ENCODE peak calls at places on chromosomes 3 and 15, in nine cellular contexts. Z, F, J, G, R, U, K, P and Q are unnamed samples.

GRCh38 chr3:153783106-153783505 is 338.1 kb upstream of the ARHGEF26 start:
- DNase-seq in Z (no peak), F (no peak), J (no peak), G (peak; percentile 15), R (no peak), U (no peak), K (no peak), P (no peak), Q (no peak)

GRCh38 chr3:27914199-27914598 is 192.1 kb upstream of the EOMES start:
- DNase-seq in Z (no peak), F (no peak), J (no peak), G (no peak), R (no peak), U (no peak), K (no peak), P (no peak), Q (no peak)

GRCh38 chr15:30827625-30828303 is 76.0 kb upstream of the FAN1 start:
- DNase-seq in Z (no peak), F (no peak), J (no peak), G (no peak), R (no peak), U (no peak), K (no peak), P (no peak), Q (no peak)

GRCh38 chr3:10941972-10942371 is 50.6 kb upstream of the SLC6A1 start:
- DNase-seq in Z (peak; percentile 60), F (no peak), J (no peak), G (no peak), R (no peak), U (no peak), K (peak; percentile 12), P (no peak), Q (no peak)

GRCh38 chr3:142944346-142944745 is 19.1 kb downstream of the PAQR9 start:
- DNase-seq in Z (no peak), F (no peak), J (no peak), G (no peak), R (no peak), U (no peak), K (no peak), P (no peak), Q (no peak)

GRCh38 chr15:63884953-63885352 is 51.2 kb upstream of the HERC1 start:
- DNase-seq in Z (no peak), F (no peak), J (no peak), G (no peak), R (no peak), U (no peak), K (no peak), P (no peak), Q (no peak)

GRCh38 chr15:48493763-48494225 is 151.7 kb downstream of the FBN1 start:
- DNase-seq in Z (no peak), F (no peak), J (no peak), G (no peak), R (no peak), U (no peak), K (no peak), P (no peak), Q (no peak)

GRCh38 chr3:176759815-176760506 is 437.3 kb downstream of the TBL1XR1 start:
- DNase-seq in Z (no peak), F (no peak), J (no peak), G (no peak), R (no peak), U (no peak), K (no peak), P (no peak), Q (no peak)

GRCh38 chr3:124504332-124505059 is 225.8 kb upstream of the UMPS start:
- DNase-seq in Z (no peak), F (no peak), J (no peak), G (peak; percentile 27), R (no peak), U (peak; percentile 92), K (peak; percentile 91), P (peak; percentile 56), Q (no peak)

GRCh38 chr15:96524676-96525417 is 194.3 kb downstream of the NR2F2 start:
- DNase-seq in Z (no peak), F (no peak), J (no peak), G (no peak), R (no peak), U (no peak), K (no peak), P (no peak), Q (no peak)

GRCh38 chr3:127035672-127036071 is 52.8 kb downstream of the PLXNA1 start:
- DNase-seq in Z (peak; percentile 85), F (no peak), J (peak; percentile 93), G (peak; percentile 42), R (peak; percentile 91), U (peak; percentile 86), K (peak; percentile 94), P (peak; percentile 82), Q (no peak)

GRCh38 chr15:40549894-40550293 is 14.9 kb downstream of the CCDC32 start:
- DNase-seq in Z (no peak), F (peak; percentile 97), J (no peak), G (peak; percentile 85), R (no peak), U (no peak), K (no peak), P (no peak), Q (no peak)

GRCh38 chr3:41867533-41867932 is 94.4 kb downstream of the ULK4 start:
- DNase-seq in Z (no peak), F (no peak), J (no peak), G (no peak), R (no peak), U (no peak), K (no peak), P (no peak), Q (no peak)

GRCh38 chr3:66344391-66344811 is 123.6 kb downstream of the SLC25A26 start:
- DNase-seq in Z (no peak), F (peak; percentile 53), J (no peak), G (no peak), R (peak; percentile 36), U (no peak), K (no peak), P (no peak), Q (no peak)

GRCh38 chr15:39918688-39919385 is 1.2 kb downstream of the GPR176 start:
- DNase-seq in Z (no peak), F (no peak), J (no peak), G (no peak), R (no peak), U (no peak), K (no peak), P (no peak), Q (no peak)

GRCh38 chr3:118165413-118165812 is 869.2 kb downstream of the IGSF11 start:
- DNase-seq in Z (no peak), F (no peak), J (no peak), G (no peak), R (no peak), U (no peak), K (no peak), P (no peak), Q (no peak)

GRCh38 chr3:72597756-72598195 is 250.5 kb downstream of the SHQ1 start:
- DNase-seq in Z (no peak), F (no peak), J (no peak), G (no peak), R (no peak), U (no peak), K (no peak), P (no peak), Q (no peak)

GRCh38 chr15:29312387-29312786 is 42.8 kb upstream of the NSMCE3 start:
- DNase-seq in Z (no peak), F (no peak), J (no peak), G (no peak), R (no peak), U (no peak), K (no peak), P (no peak), Q (no peak)

GRCh38 chr3:137409584-137409983 is 354.5 kb upstream of the SOX14 start:
- DNase-seq in Z (no peak), F (no peak), J (no peak), G (no peak), R (no peak), U (no peak), K (no peak), P (no peak), Q (no peak)
- TF ChIP-seq CTCF in Z (no peak), F (no peak), J (no peak), G (no peak), R (no peak), U (no peak), K (no peak), P (no peak), Q (no peak)

GRCh38 chr3:145812396-145812795 is 348.6 kb downstream of the PLOD2 start:
- DNase-seq in Z (no peak), F (no peak), J (no peak), G (no peak), R (no peak), U (no peak), K (no peak), P (no peak), Q (no peak)
- H3K27ac ChIP-seq in Z (no peak overlapping the region), F (no peak overlapping the region), J (no peak overlapping the region), G (no peak overlapping the region), R (no peak overlapping the region), U (no peak overlapping the region), K (no peak overlapping the region), P (no peak overlapping the region), Q (no peak overlapping the region)

DNA sequence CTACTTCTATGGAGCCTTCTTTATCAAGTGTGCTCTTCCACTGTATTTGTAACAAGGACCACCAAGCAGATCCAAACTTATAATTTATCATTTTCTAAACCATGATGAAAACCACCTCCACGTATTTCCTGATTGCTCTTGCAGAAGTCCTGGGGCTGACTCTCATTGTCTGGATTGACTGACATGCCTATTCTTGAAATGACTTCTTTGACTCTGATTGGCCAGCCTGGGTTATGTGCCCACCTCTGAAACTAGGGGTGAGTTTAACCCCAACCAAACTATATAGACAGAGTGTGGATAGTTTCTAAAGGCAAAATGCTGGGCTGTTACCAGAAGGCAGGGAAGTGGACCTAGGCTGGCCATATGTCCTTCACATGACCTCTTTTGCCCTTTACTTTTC is 12.7 kb downstream of the TMPRSS7 start:
- DNase-seq in Z (no peak), F (no peak), J (no peak), G (no peak), R (no peak), U (no peak), K (no peak), P (no peak), Q (no peak)
- H3K4me1 ChIP-seq in Z (no peaks in the 10 kb centered on the region), F (no peaks in the 10 kb centered on the region), J (no peaks in the 10 kb centered on the region), G (no peaks in the 10 kb centered on the region), R (no peaks in the 10 kb centered on the region), U (no peaks in the 10 kb centered on the region), K (peaks cover 4% of the 10 kb centered on the region), P (no peaks in the 10 kb centered on the region), Q (no peaks in the 10 kb centered on the region)

GRCh38 chr15:25618161-25618560 is 179.3 kb upstream of the UBE3A start:
- DNase-seq in Z (no peak), F (no peak), J (no peak), G (no peak), R (no peak), U (no peak), K (no peak), P (peak; percentile 51), Q (no peak)

GRCh38 chr15:25616471-25616870 is 177.6 kb upstream of the UBE3A start:
- DNase-seq in Z (no peak), F (no peak), J (no peak), G (no peak), R (no peak), U (no peak), K (no peak), P (no peak), Q (no peak)

GRCh38 chr15:25619761-25620160 is 180.9 kb upstream of the UBE3A start:
- DNase-seq in Z (no peak), F (no peak), J (no peak), G (no peak), R (no peak), U (no peak), K (no peak), P (no peak), Q (no peak)

GRCh38 chr15:25620466-25620865 is 181.6 kb upstream of the UBE3A start:
- DNase-seq in Z (no peak), F (no peak), J (no peak), G (no peak), R (no peak), U (no peak), K (no peak), P (no peak), Q (no peak)

GRCh38 chr15:25619076-25619475 is 180.3 kb upstream of the UBE3A start:
- DNase-seq in Z (no peak), F (no peak), J (no peak), G (no peak), R (no peak), U (no peak), K (no peak), P (no peak), Q (no peak)
- TF ChIP-seq CTCF in Z (no peak), F (no peak), J (no peak), G (no peak), R (no peak), U (no peak), K (no peak), P (no peak), Q (no peak)